ENCODE peak calls at places on chromosomes 2 and 18, in four cellular contexts. One of them, this sample, is unnamed.

GRCh38 chr2:168340931-168341330 is 93.5 kb upstream of the STK39 start:
- DNase-seq in GM12878: no peak
- DNase-seq in A549: no peak
- DNase-seq in K562: no peak
- DNase-seq in this sample: no peak

GRCh38 chr18:47888156-47888555 is 42.3 kb downstream of the SMAD2 start:
- DNase-seq in GM12878: no peak
- DNase-seq in A549: no peak
- DNase-seq in K562: no peak
- DNase-seq in this sample: no peak

GRCh38 chr2:196277002-196277401 is 105.6 kb upstream of the STK17B start:
- DNase-seq in GM12878: no peak
- DNase-seq in A549: no peak
- DNase-seq in K562: peak; percentile 15
- DNase-seq in this sample: peak; percentile 65

GRCh38 chr2:57080035-57080434 is 896.2 kb downstream of the CCDC85A start:
- DNase-seq in GM12878: no peak
- DNase-seq in A549: peak; percentile 17
- DNase-seq in K562: no peak
- DNase-seq in this sample: no peak

GRCh38 chr2:61928816-61929471 is 23.5 kb downstream of the COMMD1 start:
- DNase-seq in GM12878: no peak
- DNase-seq in A549: no peak
- DNase-seq in K562: no peak
- DNase-seq in this sample: peak; percentile 52

GRCh38 chr18:74573053-74573452 is 24.6 kb upstream of the ZNF407 start:
- DNase-seq in GM12878: no peak
- DNase-seq in A549: no peak
- DNase-seq in K562: no peak
- DNase-seq in this sample: no peak

GRCh38 chr2:127792805-127793204 is 18.2 kb downstream of the WDR33 start:
- DNase-seq in GM12878: no peak
- DNase-seq in A549: no peak
- DNase-seq in K562: no peak
- DNase-seq in this sample: no peak

GRCh38 chr2:104406273-104406726 is 447.6 kb upstream of the POU3F3 start:
- DNase-seq in GM12878: no peak
- DNase-seq in A549: no peak
- DNase-seq in K562: no peak
- DNase-seq in this sample: no peak

GRCh38 chr2:224807153-224807964 is 91.2 kb upstream of the CCDC195 start:
- DNase-seq in GM12878: no peak
- DNase-seq in A549: peak; percentile 7
- DNase-seq in K562: no peak
- DNase-seq in this sample: peak; percentile 5

GRCh38 chr18:2104620-2105462 is 466.5 kb downstream of the METTL4 start:
- DNase-seq in GM12878: no peak
- DNase-seq in A549: peak; percentile 42
- DNase-seq in K562: peak; percentile 88
- DNase-seq in this sample: peak; percentile 73

GRCh38 chr2:55524884-55525437 is 5.4 kb downstream of the CFAP36 start:
- DNase-seq in GM12878: no peak
- DNase-seq in A549: no peak
- DNase-seq in K562: no peak
- DNase-seq in this sample: no peak

GRCh38 chr2:241637233-241638062 is at the start of gene ATG4B:
- DNase-seq in GM12878: peak; percentile 44
- DNase-seq in A549: peak; percentile 92
- DNase-seq in K562: peak; percentile 63
- DNase-seq in this sample: peak; percentile 91

GRCh38 chr18:2108581-2108980 is 462.7 kb downstream of the METTL4 start:
- DNase-seq in GM12878: no peak
- DNase-seq in A549: no peak
- DNase-seq in K562: no peak
- DNase-seq in this sample: no peak

GRCh38 chr2:134866498-134867099 is 28.2 kb downstream of the ACMSD start:
- DNase-seq in GM12878: no peak
- DNase-seq in A549: peak; percentile 16
- DNase-seq in K562: no peak
- DNase-seq in this sample: no peak

GRCh38 chr2:199452200-199452990 is 5.3 kb downstream of the SATB2 start:
- DNase-seq in GM12878: no peak
- DNase-seq in A549: no peak
- DNase-seq in K562: peak; percentile 15
- DNase-seq in this sample: no peak

GRCh38 chr2:201203916-201204654 is 21.1 kb downstream of the CASP10 start:
- DNase-seq in GM12878: no peak
- DNase-seq in A549: no peak
- DNase-seq in K562: no peak
- DNase-seq in this sample: no peak

GRCh38 chr2:129187379-129187778 is 792.1 kb upstream of the RAB6C start:
- DNase-seq in GM12878: no peak
- DNase-seq in A549: no peak
- DNase-seq in K562: no peak
- DNase-seq in this sample: no peak

GRCh38 chr2:217680376-217680775 is 322.4 kb downstream of the TNS1 start:
- DNase-seq in GM12878: no peak
- DNase-seq in A549: no peak
- DNase-seq in K562: no peak
- DNase-seq in this sample: peak; percentile 35

GRCh38 chr2:113225505-113226259 is 51.9 kb downstream of the PSD4 start:
- DNase-seq in GM12878: no peak
- DNase-seq in A549: peak; percentile 84
- DNase-seq in K562: no peak
- DNase-seq in this sample: peak; percentile 83

GRCh38 chr2:54479422-54479821 is 23.3 kb downstream of the SPTBN1 start:
- DNase-seq in GM12878: no peak
- DNase-seq in A549: no peak
- DNase-seq in K562: no peak
- DNase-seq in this sample: no peak

GRCh38 chr2:233445152-233445830 is 91.0 kb downstream of the DGKD start:
- DNase-seq in GM12878: no peak
- DNase-seq in A549: no peak
- DNase-seq in K562: no peak
- DNase-seq in this sample: no peak

DNA sequence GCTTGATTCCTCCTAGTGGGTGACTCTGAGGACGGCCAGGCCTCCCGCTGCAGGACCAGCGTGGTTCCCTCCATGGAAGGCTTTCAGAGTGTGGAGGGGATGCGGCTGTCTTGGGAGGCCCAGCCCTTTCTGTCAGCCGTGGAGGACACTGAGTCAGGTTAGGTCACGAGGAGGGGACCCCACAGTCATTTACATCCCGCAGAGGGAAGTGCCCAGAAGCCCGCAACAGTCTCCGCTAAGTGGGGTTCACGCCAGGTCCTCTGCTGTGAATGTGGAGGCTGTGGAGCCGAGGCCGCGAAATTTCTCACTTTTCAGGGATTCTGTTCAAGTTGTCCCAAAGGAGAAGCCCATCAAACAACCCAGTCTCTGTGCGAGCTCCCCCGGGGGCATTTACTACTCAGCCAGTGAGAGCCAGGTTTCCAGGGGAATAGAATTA is 8.8 kb downstream of the ACKR3 start:
- DNase-seq in GM12878: no peak
- DNase-seq in A549: no peak
- DNase-seq in K562: no peak
- DNase-seq in this sample: no peak
- H3K27ac ChIP-seq in GM12878: no peak overlapping the region
- H3K27ac ChIP-seq in A549: peak overlapping the region; percentile 28
- H3K27ac ChIP-seq in K562: no peak overlapping the region
- H3K27ac ChIP-seq in this sample: no peak overlapping the region

GRCh38 chr2:121431214-121431613 is 99.5 kb upstream of the RNU4ATAC start:
- DNase-seq in GM12878: no peak
- DNase-seq in A549: no peak
- DNase-seq in K562: no peak
- DNase-seq in this sample: no peak

GRCh38 chr2:121429927-121430511 is 100.7 kb upstream of the RNU4ATAC start:
- DNase-seq in GM12878: no peak
- DNase-seq in A549: no peak
- DNase-seq in K562: no peak
- DNase-seq in this sample: no peak

GRCh38 chr2:121429119-121429903 is 101.4 kb upstream of the RNU4ATAC start:
- DNase-seq in GM12878: no peak
- DNase-seq in A549: no peak
- DNase-seq in K562: no peak
- DNase-seq in this sample: no peak

GRCh38 chr2:121427187-121427689 is 103.4 kb upstream of the RNU4ATAC start:
- DNase-seq in GM12878: no peak
- DNase-seq in A549: no peak
- DNase-seq in K562: no peak
- DNase-seq in this sample: no peak
- TF ChIP-seq JUNB in GM12878: no peak
- TF ChIP-seq JUNB in A549: no peak
- TF ChIP-seq JUNB in K562: no peak
- TF ChIP-seq JUNB in this sample: no peak

GRCh38 chr2:27184115-27184514 is 27.7 kb upstream of the ATRAID start:
- DNase-seq in GM12878: no peak
- DNase-seq in A549: no peak
- DNase-seq in K562: no peak
- DNase-seq in this sample: no peak
- H3K27ac ChIP-seq in GM12878: no peak overlapping the region
- H3K27ac ChIP-seq in A549: no peak overlapping the region
- H3K27ac ChIP-seq in K562: no peak overlapping the region
- H3K27ac ChIP-seq in this sample: no peak overlapping the region

GRCh38 chr2:105789745-105790466 is 45.2 kb downstream of the NCK2 start:
- DNase-seq in GM12878: peak; percentile 74
- DNase-seq in A549: no peak
- DNase-seq in K562: no peak
- DNase-seq in this sample: no peak
- TF ChIP-seq JUNB in GM12878: peak; percentile 83
- TF ChIP-seq JUNB in A549: no peak
- TF ChIP-seq JUNB in K562: no peak
- TF ChIP-seq JUNB in this sample: no peak

GRCh38 chr18:46412831-46413371 is 244.1 kb downstream of the LOXHD1 start:
- DNase-seq in GM12878: no peak
- DNase-seq in A549: no peak
- DNase-seq in K562: no peak
- DNase-seq in this sample: no peak
- H3K27ac ChIP-seq in GM12878: no peak overlapping the region
- H3K27ac ChIP-seq in A549: no peak overlapping the region
- H3K27ac ChIP-seq in K562: no peak overlapping the region
- H3K27ac ChIP-seq in this sample: no peak overlapping the region

GRCh38 chr18:8706981-8707940 is 1.9 kb downstream of the MTCL1 start:
- DNase-seq in GM12878: no peak
- DNase-seq in A549: peak; percentile 82
- DNase-seq in K562: no peak
- DNase-seq in this sample: peak; percentile 82
- TF ChIP-seq JUNB in GM12878: no peak
- TF ChIP-seq JUNB in A549: no peak
- TF ChIP-seq JUNB in K562: no peak
- TF ChIP-seq JUNB in this sample: no peak

This sample was measured in GM23338.